ENCODE peak calls at places on chromosome 2, in eight cellular contexts. H, T, M, G, X, N, E and F are unnamed samples.

GRCh38 chr2:1141079-1141478 is 190.4 kb downstream of the SNTG2 start:
- DNase-seq in H (no peak), T (no peak), M (no peak), G (no peak), X (no peak), N (no peak), E (no peak), F (no peak)

GRCh38 chr2:151654891-151655290 is 79.4 kb downstream of the NEB start:
- DNase-seq in H (no peak), T (no peak), M (no peak), G (no peak), X (no peak), N (no peak), E (no peak), F (no peak)

GRCh38 chr2:53989210-53989862 is 18.5 kb upstream of the PSME4 start:
- DNase-seq in H (no peak), T (no peak), M (no peak), G (no peak), X (peak; percentile 38), N (no peak), E (no peak), F (no peak)

GRCh38 chr2:228658998-228659397 is 477.5 kb upstream of the SPHKAP start:
- DNase-seq in H (no peak), T (no peak), M (no peak), G (no peak), X (no peak), N (peak; percentile 43), E (peak; percentile 85), F (no peak)

GRCh38 chr2:42013409-42013808 is 34.4 kb upstream of the PKDCC start:
- DNase-seq in H (no peak), T (no peak), M (no peak), G (no peak), X (no peak), N (no peak), E (no peak), F (no peak)

GRCh38 chr2:12734914-12735654 is 18.3 kb downstream of the TRIB2 start:
- DNase-seq in H (no peak), T (peak; percentile 52), M (no peak), G (no peak), X (no peak), N (no peak), E (no peak), F (no peak)

GRCh38 chr2:85247591-85247990 is 80.2 kb downstream of the TGOLN2 start:
- DNase-seq in H (no peak), T (no peak), M (no peak), G (no peak), X (no peak), N (no peak), E (no peak), F (no peak)

GRCh38 chr2:8258406-8258805 is 423.4 kb upstream of the ID2 start:
- DNase-seq in H (no peak), T (no peak), M (no peak), G (no peak), X (no peak), N (no peak), E (no peak), F (no peak)

GRCh38 chr2:9984861-9985480 is 33.5 kb downstream of the GRHL1 start:
- DNase-seq in H (no peak), T (no peak), M (no peak), G (no peak), X (no peak), N (no peak), E (peak; percentile 63), F (no peak)

GRCh38 chr2:218867900-218868299 is 8.3 kb downstream of the WNT6 start:
- DNase-seq in H (no peak), T (no peak), M (no peak), G (no peak), X (no peak), N (no peak), E (no peak), F (no peak)

GRCh38 chr2:101307950-101308431 is 510 bp downstream of the RNF149 start:
- DNase-seq in H (peak; percentile 19), T (no peak), M (no peak), G (no peak), X (no peak), N (peak; percentile 44), E (no peak), F (no peak)

GRCh38 chr2:100856732-100857131 is 36.8 kb downstream of the NPAS2 start:
- DNase-seq in H (no peak), T (no peak), M (no peak), G (no peak), X (no peak), N (no peak), E (no peak), F (no peak)

GRCh38 chr2:148745151-148745851 is 100.8 kb downstream of the EPC2 start:
- DNase-seq in H (no peak), T (no peak), M (no peak), G (no peak), X (no peak), N (no peak), E (peak; percentile 50), F (no peak)

GRCh38 chr2:62996534-62997186 is 54.0 kb upstream of the OTX1 start:
- DNase-seq in H (no peak), T (no peak), M (no peak), G (no peak), X (no peak), N (no peak), E (no peak), F (no peak)

GRCh38 chr2:62992561-62992960 is 58.1 kb upstream of the OTX1 start:
- DNase-seq in H (no peak), T (no peak), M (no peak), G (no peak), X (no peak), N (no peak), E (no peak), F (no peak)

DNA sequence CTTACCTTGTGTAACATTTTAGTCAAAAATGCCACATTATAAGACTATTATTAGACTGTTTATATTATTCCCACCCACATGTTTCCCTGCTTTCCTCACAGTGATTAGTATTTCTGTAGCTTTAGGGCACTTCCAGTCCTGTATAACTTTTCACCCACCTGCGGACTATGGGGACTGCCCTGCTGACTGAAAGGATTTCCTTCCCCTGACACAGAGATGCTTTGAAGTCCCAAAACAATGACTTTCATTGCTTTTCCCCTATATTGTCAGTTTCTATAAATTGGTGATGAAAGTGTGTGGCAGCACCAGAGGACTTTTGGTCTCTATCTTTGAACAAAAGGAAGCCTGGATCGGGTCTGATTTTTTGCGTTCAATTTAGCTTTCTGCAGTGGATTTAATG is 59.0 kb upstream of the OTX1 start:
- DNase-seq in H (no peak), T (no peak), M (no peak), G (no peak), X (no peak), N (no peak), E (no peak), F (no peak)
- TF ChIP-seq POLR2A in H (no peak), T (no peak), M (no peak), G (no peak), X (no peak), N (no peak), E (no peak), F (no peak)

GRCh38 chr2:159075726-159076125 is 107.3 kb downstream of the TANC1 start:
- DNase-seq in H (no peak), T (no peak), M (no peak), G (no peak), X (no peak), N (no peak), E (peak; percentile 48), F (no peak)

GRCh38 chr2:159076233-159076632 is 107.8 kb downstream of the TANC1 start:
- DNase-seq in H (no peak), T (peak; percentile 44), M (no peak), G (no peak), X (no peak), N (no peak), E (peak; percentile 93), F (no peak)

GRCh38 chr2:159080641-159081040 is 112.2 kb downstream of the TANC1 start:
- DNase-seq in H (no peak), T (no peak), M (no peak), G (no peak), X (no peak), N (no peak), E (no peak), F (no peak)

GRCh38 chr2:159077869-159078268 is 109.4 kb downstream of the TANC1 start:
- DNase-seq in H (no peak), T (no peak), M (no peak), G (no peak), X (no peak), N (no peak), E (no peak), F (no peak)

DNA sequence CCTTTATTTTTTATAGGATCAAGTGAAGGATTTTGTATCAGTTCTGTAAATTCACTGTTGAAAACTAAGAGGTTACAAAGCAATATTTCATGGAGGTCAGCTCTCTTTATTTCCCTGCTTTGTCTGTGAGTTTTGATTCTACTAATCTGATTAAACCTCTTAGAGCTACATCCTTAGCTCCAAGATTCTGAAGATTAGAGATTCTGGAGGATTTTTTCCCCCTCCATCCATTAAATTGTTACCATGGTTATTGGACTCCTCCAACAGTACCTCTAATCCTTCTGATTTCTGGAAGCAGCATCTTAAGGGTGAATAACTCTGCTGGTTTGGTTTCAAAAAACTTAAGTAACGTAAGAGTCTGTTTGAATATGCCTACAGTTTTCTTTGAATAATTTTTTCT is 110.0 kb downstream of the TANC1 start:
- DNase-seq in H (no peak), T (no peak), M (no peak), G (no peak), X (no peak), N (no peak), E (no peak), F (no peak)
- TF ChIP-seq POLR2A in H (no peak), T (no peak), M (no peak), G (no peak), X (no peak), N (no peak), E (no peak), F (no peak)

GRCh38 chr2:63700276-63700675 is 111.5 kb downstream of the MDH1 start:
- DNase-seq in H (no peak), T (no peak), M (no peak), G (no peak), X (no peak), N (no peak), E (no peak), F (no peak)

GRCh38 chr2:63701406-63701805 is 112.6 kb downstream of the MDH1 start:
- DNase-seq in H (no peak), T (no peak), M (no peak), G (no peak), X (no peak), N (no peak), E (no peak), F (no peak)

GRCh38 chr2:63697160-63697559 is 108.4 kb downstream of the MDH1 start:
- DNase-seq in H (no peak), T (no peak), M (no peak), G (no peak), X (no peak), N (no peak), E (no peak), F (no peak)

GRCh38 chr2:63699549-63699839 is 110.7 kb downstream of the MDH1 start:
- DNase-seq in H (no peak), T (no peak), M (no peak), G (no peak), X (no peak), N (no peak), E (peak; percentile 7), F (no peak)

GRCh38 chr2:63698825-63699548 is 110.2 kb downstream of the MDH1 start:
- DNase-seq in H (peak; percentile 60), T (peak; percentile 66), M (no peak), G (peak; percentile 54), X (peak; percentile 63), N (peak; percentile 29), E (peak; percentile 79), F (no peak)
- TF ChIP-seq POLR2A in H (no peak), T (no peak), M (no peak), G (no peak), X (no peak), N (no peak), E (no peak), F (no peak)

GRCh38 chr2:43132523-43133301 is 93.7 kb downstream of the ZFP36L2 start:
- DNase-seq in H (no peak), T (no peak), M (no peak), G (no peak), X (no peak), N (no peak), E (no peak), F (no peak)
- TF ChIP-seq POLR2A in H (no peak), T (no peak), M (no peak), G (no peak), X (no peak), N (no peak), E (no peak), F (no peak)